ENCODE peak calls at places on chromosome 10, in four cellular contexts. T, N, S and G are unnamed samples.

GRCh38 chr10:550665-551460 is 138.6 kb downstream of the DIP2C start:
- ATAC-seq in S (no peak), T (no peak), N (no peak), G (peak; percentile 28)

GRCh38 chr10:83582407-83583095 is 556.8 kb upstream of the GHITM start:
- ATAC-seq in S (no peak), N (no peak), T (no peak), G (no peak)

GRCh38 chr10:122590158-122590557 is 29.6 kb downstream of the DMBT1 start:
- ATAC-seq in S (no peak), T (no peak), N (no peak), G (no peak)

GRCh38 chr10:114491419-114491818 is 87.1 kb upstream of the AFAP1L2 start:
- ATAC-seq in T (no peak), N (no peak), S (no peak), G (no peak)

GRCh38 chr10:5601826-5602225 is 64.6 kb downstream of the ASB13 start:
- ATAC-seq in S (no peak), T (no peak), N (no peak), G (no peak)

GRCh38 chr10:20265146-20265545 is 448.9 kb downstream of the PLXDC2 start:
- ATAC-seq in T (no peak), N (no peak), S (no peak), G (no peak)

GRCh38 chr10:33377658-33378025 is 43.2 kb upstream of the NRP1 start:
- ATAC-seq in S (no peak), T (peak; percentile 58), N (no peak), G (no peak)

GRCh38 chr10:114347191-114347739 is 57.0 kb downstream of the AFAP1L2 start:
- ATAC-seq in S (no peak), N (no peak), T (peak; percentile 32), G (no peak)

GRCh38 chr10:59387951-59388431 is 25.6 kb upstream of the FAM13C start:
- ATAC-seq in S (no peak), N (no peak), T (no peak), G (no peak)

GRCh38 chr10:131946321-131946751 is 35.4 kb downstream of the BNIP3 start:
- ATAC-seq in N (no peak), T (no peak), S (no peak), G (no peak)

GRCh38 chr10:78438094-78438906 is 404.6 kb downstream of the RPS24 start:
- ATAC-seq in N (no peak), S (no peak), T (peak; percentile 32), G (no peak)

GRCh38 chr10:129709627-129710509 is 242.8 kb downstream of the MGMT start:
- ATAC-seq in S (no peak), T (no peak), N (no peak), G (no peak)

GRCh38 chr10:86632009-86632800 is 22.1 kb upstream of the OPN4 start:
- ATAC-seq in T (peak; percentile 29), N (no peak), S (no peak), G (peak; percentile 24)

GRCh38 chr10:47146571-47146970 is 153.4 kb upstream of the GDF10 start:
- ATAC-seq in N (no peak), S (no peak), T (no peak), G (no peak)

GRCh38 chr10:80617807-80618206 is 80.1 kb downstream of the SH2D4B start:
- ATAC-seq in N (peak; percentile 58), S (no peak), T (no peak), G (no peak)